ENCODE peak calls at places on chromosomes 1 and 21, in eight cellular contexts. Y is fibroblast of mammary gland; A is NCI-H1092; R is RPMI7951; T is H1; E is stimulated activated CD8-positive, alpha-beta memory T cell treated with anti-CD3 and anti-CD28 coated beads, Interleukin-4, amount 100 ng/mL, for 1 hour; B is tibial nerve; D is Daoy. W is an unnamed sample.

GRCh38 chr1:198915327-198916231 is 276.7 kb downstream of the PTPRC start:
- DNase-seq in Y (no peak), A (no peak), R (no peak), T (no peak), E (no peak), B (no peak), D (no peak), W (no peak)

GRCh38 chr1:183277821-183278735 is 92.0 kb downstream of the LAMC2 start:
- DNase-seq in Y (peak; percentile 89), A (no peak), R (peak; percentile 73), T (no peak), E (no peak), B (no peak), D (peak; percentile 70), W (peak; percentile 82)

GRCh38 chr1:226371049-226371694 is 36.7 kb downstream of the PARP1 start:
- DNase-seq in Y (no peak), A (no peak), R (no peak), T (no peak), E (no peak), B (no peak), D (no peak), W (no peak)

GRCh38 chr1:206012086-206012859 is 9.1 kb upstream of the RAB7B start:
- DNase-seq in Y (no peak), A (no peak), R (no peak), T (no peak), E (no peak), B (peak; percentile 70), D (no peak), W (no peak)

GRCh38 chr1:233359431-233359830 is 31.9 kb downstream of the MAP3K21 start:
- DNase-seq in Y (no peak), A (no peak), R (no peak), T (no peak), E (no peak), B (no peak), D (no peak), W (no peak)

GRCh38 chr21:14541840-14542495 is 4.1 kb downstream of the SAMSN1 start:
- DNase-seq in Y (no peak), A (no peak), R (no peak), T (no peak), E (no peak), B (no peak), D (no peak), W (no peak)

GRCh38 chr1:29579821-29580425 is 343.6 kb downstream of the PTPRU start:
- DNase-seq in Y (peak; percentile 69), A (no peak), R (peak; percentile 93), T (no peak), E (no peak), B (no peak), D (peak; percentile 45), W (peak; percentile 66)

GRCh38 chr21:25171438-25171837 is 435.8 kb downstream of the MRPL39 start:
- DNase-seq in Y (peak; percentile 15), A (no peak), R (peak; percentile 74), T (no peak), E (no peak), B (no peak), D (no peak), W (peak; percentile 62)

GRCh38 chr1:17630048-17630830 is 90.7 kb downstream of the ARHGEF10L start:
- DNase-seq in Y (peak; percentile 55), A (no peak), R (no peak), T (no peak), E (no peak), B (peak; percentile 81), D (peak; percentile 22), W (no peak)

GRCh38 chr1:213661346-213661745 is 326.4 kb upstream of the PROX1 start:
- DNase-seq in Y (peak; percentile 0), A (no peak), R (peak; percentile 13), T (no peak), E (no peak), B (no peak), D (peak; percentile 67), W (no peak)

GRCh38 chr1:166956872-166957271 is 18.5 kb downstream of the ILDR2 start:
- DNase-seq in Y (no peak), A (no peak), R (no peak), T (no peak), E (no peak), B (no peak), D (no peak), W (no peak)

GRCh38 chr1:59199734-59200376 is 97.0 kb upstream of the FGGY start:
- DNase-seq in Y (no peak), A (no peak), R (no peak), T (no peak), E (no peak), B (no peak), D (no peak), W (no peak)

GRCh38 chr1:18191868-18192155 is 84.2 kb downstream of the IGSF21 start:
- DNase-seq in Y (no peak), A (no peak), R (no peak), T (no peak), E (no peak), B (no peak), D (no peak), W (no peak)

W was measured in fibroblast of lung.